ENCODE peak calls at places on chromosomes 12 and 14, in five cellular contexts. H is lung; S is right atrium auricular region; A is CD4-positive, CD25-positive, alpha-beta regulatory T cell; C is H1. T is an unnamed sample.

GRCh38 chr12:70468741-70469140 is 102.7 kb downstream of the KCNMB4 start:
- DNase-seq in H (no peak), S (no peak), A (no peak), C (no peak), T (no peak)

GRCh38 chr12:105322070-105322469 is 8.4 kb upstream of the C12orf75 start:
- DNase-seq in H (no peak), S (no peak), A (no peak), C (no peak), T (no peak)

GRCh38 chr14:68794856-68795601 is 2.2 kb upstream of the ZFP36L1 start:
- DNase-seq in H (peak; percentile 58), S (peak; percentile 69), A (no peak), C (no peak), T (peak; percentile 81)

GRCh38 chr12:57898308-57898970 is 42.9 kb upstream of the ATP23 start:
- DNase-seq in H (no peak), S (no peak), A (peak; percentile 10), C (no peak), T (no peak)

GRCh38 chr14:28023853-28024252 is 742.7 kb upstream of the FOXG1 start:
- DNase-seq in H (no peak), S (no peak), A (no peak), C (no peak), T (no peak)

GRCh38 chr12:10617868-10618267 is 4.5 kb upstream of the MAGOHB start:
- DNase-seq in H (no peak), S (no peak), A (no peak), C (no peak), T (no peak)

GRCh38 chr14:24695265-24696241 is 61.6 kb upstream of the GZMB start:
- DNase-seq in H (no peak), S (no peak), A (no peak), C (no peak), T (no peak)

GRCh38 chr12:28374556-28374955 is 184.3 kb downstream of the CCDC91 start:
- DNase-seq in H (no peak), S (no peak), A (no peak), C (no peak), T (no peak)

GRCh38 chr12:65868133-65868705 is 43.9 kb downstream of the HMGA2 start:
- DNase-seq in H (no peak), S (no peak), A (no peak), C (no peak), T (no peak)

GRCh38 chr14:61474671-61475070 is 153.3 kb downstream of the PRKCH start:
- DNase-seq in H (no peak), S (no peak), A (no peak), C (no peak), T (no peak)

GRCh38 chr14:30692669-30693068 is 70.5 kb downstream of the SCFD1 start:
- DNase-seq in H (no peak), S (no peak), A (no peak), C (no peak), T (no peak)

GRCh38 chr14:75461755-75462349 is 34.0 kb downstream of the JDP2 start:
- DNase-seq in H (no peak), S (no peak), A (no peak), C (no peak), T (peak; percentile 67)

GRCh38 chr12:106246891-106247730 is 709 bp downstream of the CKAP4 start:
- DNase-seq in H (peak; percentile 60), S (no peak), A (peak; percentile 61), C (no peak), T (peak; percentile 87)

GRCh38 chr12:92706594-92706993 is 3.8 kb downstream of the PLEKHG7 start:
- DNase-seq in H (no peak), S (no peak), A (no peak), C (no peak), T (no peak)

GRCh38 chr12:72271401-72271740 is 799 bp upstream of the TRHDE start:
- DNase-seq in H (no peak), S (peak; percentile 64), A (no peak), C (no peak), T (no peak)

GRCh38 chr12:120453977-120454376 is 7.7 kb downstream of the GATC start:
- DNase-seq in H (no peak), S (no peak), A (peak; percentile 45), C (no peak), T (no peak)

DNA sequence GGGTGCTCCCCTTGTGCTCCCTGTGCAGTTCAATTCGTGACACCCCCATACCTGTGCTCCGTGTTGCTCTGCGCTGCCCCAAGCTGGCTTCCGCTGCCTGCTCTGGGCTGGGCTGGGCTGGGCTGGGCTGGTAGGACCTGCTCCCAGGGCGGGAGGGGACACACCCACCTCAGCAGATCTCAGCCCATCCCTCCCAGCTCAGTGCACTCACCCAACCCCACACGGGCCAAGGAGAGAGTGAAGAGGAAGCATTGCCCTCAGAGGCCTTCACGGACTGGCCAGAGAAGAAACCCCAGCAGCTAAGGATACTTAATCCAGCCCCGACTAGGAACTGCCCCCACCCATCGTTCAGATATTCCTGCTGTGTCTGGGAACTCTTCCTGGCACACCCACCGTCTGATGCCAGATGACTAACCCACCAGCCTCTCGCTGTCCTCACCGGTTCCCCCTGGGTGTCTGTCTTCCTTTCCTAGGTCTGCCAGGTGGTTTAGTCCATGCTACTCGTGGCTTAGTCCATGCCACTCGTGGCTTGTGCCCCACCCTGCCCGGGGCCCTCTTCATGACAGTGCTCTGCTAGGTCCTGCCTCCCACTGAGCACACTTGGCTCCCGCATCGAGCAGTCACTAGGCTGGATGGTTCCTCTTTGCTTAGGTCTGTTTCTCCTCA is at the start of gene LPAR5:
- DNase-seq in H (no peak), S (no peak), A (peak; percentile 37), C (no peak), T (no peak)
- H3K4me3 ChIP-seq in H (no peak within 1 kb of the TSS), S (no peak within 1 kb of the TSS), A (peak within 1 kb of the TSS; percentile 75), C (no peak within 1 kb of the TSS), T (peak within 1 kb of the TSS; percentile 28)

GRCh38 chr12:68122236-68122920 is 37.2 kb downstream of the IFNG start:
- DNase-seq in H (no peak), S (no peak), A (no peak), C (no peak), T (no peak)

GRCh38 chr12:68119250-68119649 is 40.3 kb downstream of the IFNG start:
- DNase-seq in H (no peak), S (no peak), A (peak; percentile 8), C (no peak), T (no peak)

GRCh38 chr12:68121143-68121542 is 38.4 kb downstream of the IFNG start:
- DNase-seq in H (no peak), S (no peak), A (no peak), C (no peak), T (no peak)

GRCh38 chr12:68118096-68118755 is 41.3 kb downstream of the IFNG start:
- DNase-seq in H (no peak), S (no peak), A (peak; percentile 9), C (no peak), T (no peak)

DNA sequence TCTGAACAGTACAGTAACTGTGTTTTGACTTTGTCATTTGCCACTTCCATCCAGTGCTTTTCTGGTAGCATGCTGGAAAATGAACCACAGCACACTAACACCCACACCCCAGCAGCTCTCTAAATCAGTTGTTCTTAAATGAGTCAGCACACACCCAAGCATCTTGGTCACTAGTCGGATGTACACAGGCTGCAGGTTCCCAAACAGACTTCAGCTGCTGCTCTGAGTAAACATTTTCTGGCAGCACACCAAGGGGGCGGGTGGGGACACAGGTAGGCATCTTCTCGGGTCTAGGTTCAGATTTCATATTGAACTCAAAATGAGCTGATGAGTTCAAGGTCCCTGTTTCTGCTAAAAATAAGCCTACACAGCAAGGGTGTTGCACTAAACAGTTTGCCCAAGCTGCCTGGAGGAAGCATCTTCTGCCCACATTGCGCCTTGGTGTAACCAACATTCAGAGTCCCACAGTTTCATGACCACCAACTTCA is 39.8 kb downstream of the IFNG start:
- DNase-seq in H (no peak), S (no peak), A (peak; percentile 6), C (no peak), T (no peak)
- H3K27ac ChIP-seq in H (no peak overlapping the region), S (no peak overlapping the region), A (peak overlapping the region; percentile 31), C (no peak overlapping the region), T (no peak overlapping the region)

GRCh38 chr14:23058654-23059504 is 1.6 kb upstream of the CDH24 start:
- DNase-seq in H (no peak), S (no peak), A (no peak), C (no peak), T (no peak)
- H3K36me3 ChIP-seq in H (peaks cover 42% of the 10 kb centered on the region), S (peaks cover 53% of the 10 kb centered on the region), A (peaks cover 47% of the 10 kb centered on the region), C (peaks cover 34% of the 10 kb centered on the region), T (peaks cover 53% of the 10 kb centered on the region)

GRCh38 chr14:94110552-94111181 is at the start of gene IFI27:
- DNase-seq in H (peak; percentile 78), S (peak; percentile 87), A (no peak), C (no peak), T (peak; percentile 75)

GRCh38 chr14:94113073-94113472 is 2.5 kb downstream of the IFI27 start:
- DNase-seq in H (no peak), S (no peak), A (no peak), C (no peak), T (no peak)

GRCh38 chr14:94109915-94110250 is 653 bp upstream of the IFI27 start:
- DNase-seq in H (no peak), S (no peak), A (no peak), C (no peak), T (no peak)

GRCh38 chr14:94112513-94113060 is 2.1 kb downstream of the IFI27 start:
- DNase-seq in H (no peak), S (no peak), A (no peak), C (no peak), T (peak; percentile 49)

DNA sequence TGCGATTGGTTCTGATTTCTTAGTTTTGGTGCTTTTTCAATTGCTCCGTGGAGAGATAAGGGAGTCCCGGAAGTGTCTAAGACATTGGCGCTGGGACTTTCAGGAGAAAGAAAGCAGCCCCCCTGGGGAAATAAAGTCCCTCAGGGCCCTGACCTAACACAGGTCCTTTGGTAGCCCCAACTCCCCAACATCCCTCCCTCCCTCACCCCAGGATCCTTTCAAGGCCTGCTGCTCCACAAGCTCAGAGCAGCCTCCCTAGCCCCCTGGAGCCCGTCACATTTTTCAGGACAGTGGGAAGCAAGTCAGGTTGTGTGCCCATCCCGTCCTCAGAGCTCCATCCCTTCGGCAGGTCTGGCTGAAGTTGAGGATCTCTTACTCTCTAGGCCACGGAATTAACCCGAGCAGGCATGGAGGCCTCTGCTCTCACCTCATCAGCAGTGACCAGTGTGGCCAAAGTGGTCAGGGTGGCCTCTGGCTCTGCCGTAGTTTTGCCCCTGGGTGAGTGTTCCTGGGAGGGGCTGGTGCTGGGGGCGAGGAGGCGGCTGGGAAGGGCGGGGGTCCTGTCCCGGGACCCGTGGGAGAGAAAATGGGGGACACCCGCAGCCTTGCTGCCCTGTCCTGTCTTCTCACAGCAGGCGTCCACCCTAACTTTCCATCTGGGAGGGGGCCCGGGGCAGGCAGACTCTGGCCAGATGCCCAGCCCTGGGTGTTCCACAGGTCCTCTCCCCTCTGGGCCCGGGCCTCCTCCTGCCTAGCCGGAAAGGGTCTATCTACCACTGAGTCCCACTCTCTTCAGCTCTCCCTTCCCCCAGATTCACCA is 950 bp downstream of the IFI27 start:
- DNase-seq in H (no peak), S (no peak), A (no peak), C (no peak), T (no peak)
- H3K4me3 ChIP-seq in H (peak overlapping the region; percentile 25), S (peak overlapping the region; percentile 43), A (no peak overlapping the region), C (no peak overlapping the region), T (peak overlapping the region; percentile 35)

GRCh38 chr12:62720661-62721330 is 214.2 kb downstream of the PPM1H start:
- DNase-seq in H (no peak), S (no peak), A (no peak), C (no peak), T (no peak)
- H3K27ac ChIP-seq in H (no peak overlapping the region), S (peak overlapping the region; percentile 26), A (no peak overlapping the region), C (no peak overlapping the region), T (no peak overlapping the region)

GRCh38 chr12:131796411-131796736 is 31.8 kb upstream of the MMP17 start:
- DNase-seq in H (no peak), S (no peak), A (no peak), C (no peak), T (no peak)
- H3K36me3 ChIP-seq in H (peaks cover 51% of the 10 kb centered on the region), S (peaks cover 51% of the 10 kb centered on the region), A (peaks cover 73% of the 10 kb centered on the region), C (peaks cover 12% of the 10 kb centered on the region), T (peaks cover 72% of the 10 kb centered on the region)

GRCh38 chr12:16299403-16299802 is 21.9 kb upstream of the SLC15A5 start:
- DNase-seq in H (no peak), S (no peak), A (no peak), C (no peak), T (no peak)
- H3K4me3 ChIP-seq in H (no peak overlapping the region), S (no peak overlapping the region), A (no peak overlapping the region), C (no peak overlapping the region), T (no peak overlapping the region)

T was measured in suprapubic skin.